ENCODE peak calls at places on chromosomes 6 and 20, in seven cellular contexts. A, I, O, G, R, M and D are unnamed samples.

GRCh38 chr20:63150911-63151531 is 64.9 kb downstream of the YTHDF1 start:
- DNase-seq in G (no peak), A (no peak), R (no peak), O (no peak), I (peak; percentile 35), M (no peak), D (no peak)

GRCh38 chr6:17167327-17167979 is 65.6 kb downstream of the STMND1 start:
- DNase-seq in A (peak; percentile 45), G (peak; percentile 59), O (peak; percentile 68), M (no peak), R (no peak), I (peak; percentile 63), D (peak; percentile 73)

GRCh38 chr6:134176283-134176975 is 124.0 kb upstream of the SLC2A12 start:
- DNase-seq in G (peak; percentile 58), M (no peak), O (peak; percentile 68), I (peak; percentile 85), A (peak; percentile 64), R (no peak), D (no peak)

GRCh38 chr20:62232764-62233645 is 5.3 kb upstream of the OSBPL2 start:
- DNase-seq in O (no peak), I (no peak), G (no peak), M (no peak), R (no peak), A (no peak), D (no peak)

GRCh38 chr6:127950566-127951141 is 49.8 kb upstream of the THEMIS start:
- DNase-seq in I (no peak), G (no peak), A (no peak), O (no peak), R (no peak), M (no peak), D (no peak)

GRCh38 chr20:40757087-40757486 is 68.1 kb upstream of the MAFB start:
- DNase-seq in R (no peak), I (no peak), O (no peak), G (no peak), A (no peak), M (peak; percentile 79), D (peak; percentile 57)

GRCh38 chr20:58783515-58783914 is 67.2 kb downstream of the GNAS-AS1 start:
- DNase-seq in G (no peak), I (no peak), M (no peak), R (no peak), A (no peak), O (no peak), D (no peak)

GRCh38 chr20:61426361-61426760 is 174.3 kb downstream of the CDH4 start:
- DNase-seq in O (no peak), M (peak; percentile 22), A (no peak), I (no peak), R (no peak), G (peak; percentile 33), D (peak; percentile 21)

GRCh38 chr6:157258878-157259277 is 64.4 kb downstream of the TMEM242 start:
- DNase-seq in G (no peak), O (no peak), A (peak; percentile 36), R (no peak), I (no peak), M (no peak), D (no peak)

GRCh38 chr6:49551126-49551865 is 828 bp downstream of the C6orf141 start:
- DNase-seq in R (no peak), O (peak; percentile 67), M (peak; percentile 37), G (no peak), I (no peak), A (no peak), D (no peak)

GRCh38 chr20:13024581-13024980 is 15.8 kb downstream of the SPTLC3 start:
- DNase-seq in M (no peak), O (no peak), I (no peak), R (no peak), A (no peak), G (no peak), D (no peak)

GRCh38 chr6:136347847-136348246 is 58.2 kb upstream of the BCLAF1 start:
- DNase-seq in I (no peak), O (no peak), M (peak; percentile 15), G (no peak), A (peak; percentile 27), R (no peak), D (peak; percentile 71)

GRCh38 chr6:41199427-41200246 is 1.3 kb downstream of the TREML2 start:
- DNase-seq in M (no peak), O (peak; percentile 32), A (no peak), R (no peak), I (no peak), G (no peak), D (no peak)

GRCh38 chr6:38638941-38639497 is 710 bp downstream of the BTBD9 start:
- DNase-seq in O (peak; percentile 62), G (peak; percentile 45), I (no peak), R (peak; percentile 33), M (peak; percentile 39), A (no peak), D (peak; percentile 65)

GRCh38 chr6:159360306-159360705 is 191.1 kb downstream of the FNDC1 start:
- DNase-seq in M (no peak), I (no peak), R (no peak), G (no peak), O (no peak), A (no peak), D (no peak)